ENCODE peak calls at places on chromosomes 1 and 21, in five cellular contexts. One of them, this sample, is unnamed.

GRCh38 chr1:7262611-7263010 is 477.4 kb downstream of the CAMTA1 start:
- DNase-seq in AG04450: no peak
- DNase-seq in stimulated activated naive CD4-positive, alpha-beta T cell: no peak
- DNase-seq in substantia nigra: no peak
- DNase-seq in HFF-Myc: no peak
- DNase-seq in this sample: no peak

GRCh38 chr1:4515727-4516289 is 138.6 kb upstream of the AJAP1 start:
- DNase-seq in AG04450: no peak
- DNase-seq in stimulated activated naive CD4-positive, alpha-beta T cell: no peak
- DNase-seq in substantia nigra: no peak
- DNase-seq in HFF-Myc: no peak
- DNase-seq in this sample: no peak

GRCh38 chr1:51578383-51579109 is 38.3 kb upstream of the OSBPL9 start:
- DNase-seq in AG04450: no peak
- DNase-seq in stimulated activated naive CD4-positive, alpha-beta T cell: no peak
- DNase-seq in substantia nigra: no peak
- DNase-seq in HFF-Myc: no peak
- DNase-seq in this sample: no peak

GRCh38 chr1:150530491-150531159 is 15.1 kb downstream of the FALEC start:
- DNase-seq in AG04450: no peak
- DNase-seq in stimulated activated naive CD4-positive, alpha-beta T cell: no peak
- DNase-seq in substantia nigra: no peak
- DNase-seq in HFF-Myc: no peak
- DNase-seq in this sample: no peak

GRCh38 chr1:43834280-43835140 is 99.1 kb upstream of the ARTN start:
- DNase-seq in AG04450: no peak
- DNase-seq in stimulated activated naive CD4-positive, alpha-beta T cell: no peak
- DNase-seq in substantia nigra: no peak
- DNase-seq in HFF-Myc: peak
- DNase-seq in this sample: no peak

GRCh38 chr1:19010995-19011696 is 54.7 kb upstream of the IFFO2 start:
- DNase-seq in AG04450: peak
- DNase-seq in stimulated activated naive CD4-positive, alpha-beta T cell: no peak
- DNase-seq in substantia nigra: no peak
- DNase-seq in HFF-Myc: peak
- DNase-seq in this sample: peak

GRCh38 chr1:30908886-30909777 is 574 bp upstream of the SDC3 start:
- DNase-seq in AG04450: no peak
- DNase-seq in stimulated activated naive CD4-positive, alpha-beta T cell: no peak
- DNase-seq in substantia nigra: no peak
- DNase-seq in HFF-Myc: no peak
- DNase-seq in this sample: no peak

GRCh38 chr1:157505481-157506272 is 46.6 kb downstream of the FCRL5 start:
- DNase-seq in AG04450: peak
- DNase-seq in stimulated activated naive CD4-positive, alpha-beta T cell: no peak
- DNase-seq in substantia nigra: peak
- DNase-seq in HFF-Myc: peak
- DNase-seq in this sample: no peak

GRCh38 chr1:30518186-30518585 is 205.2 kb downstream of the MATN1 start:
- DNase-seq in AG04450: no peak
- DNase-seq in stimulated activated naive CD4-positive, alpha-beta T cell: no peak
- DNase-seq in substantia nigra: no peak
- DNase-seq in HFF-Myc: no peak
- DNase-seq in this sample: no peak

GRCh38 chr1:235239821-235240220 is 78.8 kb upstream of the RBM34 start:
- DNase-seq in AG04450: no peak
- DNase-seq in stimulated activated naive CD4-positive, alpha-beta T cell: no peak
- DNase-seq in substantia nigra: no peak
- DNase-seq in HFF-Myc: no peak
- DNase-seq in this sample: no peak

GRCh38 chr1:206498685-206499084 is 8.6 kb upstream of the RASSF5 start:
- DNase-seq in AG04450: no peak
- DNase-seq in stimulated activated naive CD4-positive, alpha-beta T cell: no peak
- DNase-seq in substantia nigra: no peak
- DNase-seq in HFF-Myc: no peak
- DNase-seq in this sample: no peak

GRCh38 chr21:46001821-46002681 is 20.5 kb downstream of the COL6A1 start:
- DNase-seq in AG04450: no peak
- DNase-seq in stimulated activated naive CD4-positive, alpha-beta T cell: no peak
- DNase-seq in substantia nigra: no peak
- DNase-seq in HFF-Myc: no peak
- DNase-seq in this sample: no peak

GRCh38 chr21:17732306-17732705 is 86.8 kb downstream of the C21orf91 start:
- DNase-seq in AG04450: no peak
- DNase-seq in stimulated activated naive CD4-positive, alpha-beta T cell: no peak
- DNase-seq in substantia nigra: no peak
- DNase-seq in HFF-Myc: no peak
- DNase-seq in this sample: no peak

GRCh38 chr1:180267761-180268555 is 37.9 kb downstream of the LHX4 start:
- DNase-seq in AG04450: no peak
- DNase-seq in stimulated activated naive CD4-positive, alpha-beta T cell: no peak
- DNase-seq in substantia nigra: no peak
- DNase-seq in HFF-Myc: no peak
- DNase-seq in this sample: no peak

GRCh38 chr1:232393010-232393833 is 236.7 kb downstream of the SIPA1L2 start:
- DNase-seq in AG04450: no peak
- DNase-seq in stimulated activated naive CD4-positive, alpha-beta T cell: no peak
- DNase-seq in substantia nigra: no peak
- DNase-seq in HFF-Myc: no peak
- DNase-seq in this sample: no peak

GRCh38 chr1:155473422-155473821 is 89.2 kb downstream of the ASH1L start:
- DNase-seq in AG04450: no peak
- DNase-seq in stimulated activated naive CD4-positive, alpha-beta T cell: no peak
- DNase-seq in substantia nigra: no peak
- DNase-seq in HFF-Myc: no peak
- DNase-seq in this sample: no peak

This sample was measured in T follicular helper cell.